ENCODE peak calls at places on chromosomes 2 and 18, in seven cellular contexts. Y, W, L, Q, R, F and D are unnamed samples.

GRCh38 chr2:176188218-176188968 is at the start of gene HOXD1:
- DNase-seq in Y (no peak), W (peak; percentile 55), L (no peak), Q (peak; percentile 63), R (peak; percentile 37), F (peak; percentile 76), D (no peak)

GRCh38 chr2:102636283-102636907 is 17.0 kb downstream of the SLC9A2 start:
- DNase-seq in Y (no peak), W (no peak), L (no peak), Q (no peak), R (no peak), F (no peak), D (no peak)

GRCh38 chr18:8188196-8188595 is 421.0 kb upstream of the RAB12 start:
- DNase-seq in Y (no peak), W (no peak), L (no peak), Q (no peak), R (no peak), F (no peak), D (no peak)

GRCh38 chr18:41906528-41907256 is 48.3 kb upstream of the PIK3C3 start:
- DNase-seq in Y (no peak), W (no peak), L (peak; percentile 15), Q (no peak), R (no peak), F (peak; percentile 67), D (peak; percentile 85)

GRCh38 chr2:71460595-71461303 is 7.4 kb downstream of the DYSF start:
- DNase-seq in Y (no peak), W (no peak), L (peak; percentile 32), Q (peak; percentile 33), R (peak; percentile 45), F (peak; percentile 54), D (no peak)

GRCh38 chr2:84830758-84831500 is 50.0 kb downstream of the TRABD2A start:
- DNase-seq in Y (no peak), W (no peak), L (no peak), Q (no peak), R (no peak), F (peak; percentile 12), D (no peak)

GRCh38 chr18:4403836-4404235 is 51.3 kb downstream of the DLGAP1 start:
- DNase-seq in Y (no peak), W (no peak), L (no peak), Q (no peak), R (no peak), F (no peak), D (no peak)

GRCh38 chr2:226742346-226742745 is 57.3 kb downstream of the IRS1 start:
- DNase-seq in Y (peak; percentile 88), W (no peak), L (no peak), Q (peak; percentile 22), R (peak; percentile 40), F (no peak), D (no peak)

GRCh38 chr2:189076572-189076971 is 102.4 kb downstream of the COL3A1 start:
- DNase-seq in Y (peak; percentile 71), W (no peak), L (no peak), Q (no peak), R (peak; percentile 39), F (no peak), D (no peak)

GRCh38 chr18:4204151-4204720 is 250.9 kb downstream of the DLGAP1 start:
- DNase-seq in Y (no peak), W (no peak), L (no peak), Q (no peak), R (no peak), F (no peak), D (no peak)

GRCh38 chr2:192060161-192060560 is 134.6 kb downstream of the TMEFF2 start:
- DNase-seq in Y (no peak), W (no peak), L (no peak), Q (no peak), R (no peak), F (no peak), D (peak; percentile 28)

GRCh38 chr2:122300758-122301157 is 545.3 kb downstream of the TSN start:
- DNase-seq in Y (no peak), W (no peak), L (no peak), Q (no peak), R (no peak), F (peak; percentile 48), D (peak; percentile 45)

GRCh38 chr2:45253151-45253550 is 243.9 kb upstream of the SIX2 start:
- DNase-seq in Y (no peak), W (no peak), L (no peak), Q (no peak), R (no peak), F (no peak), D (no peak)

GRCh38 chr2:29295843-29296242 is 180.6 kb downstream of the CLIP4 start:
- DNase-seq in Y (peak; percentile 32), W (no peak), L (peak; percentile 18), Q (peak; percentile 54), R (no peak), F (peak; percentile 26), D (peak; percentile 40)

GRCh38 chr2:216315817-216316603 is 56.3 kb downstream of the MARCHF4 start:
- DNase-seq in Y (no peak), W (no peak), L (peak; percentile 71), Q (no peak), R (no peak), F (peak; percentile 24), D (no peak)

GRCh38 chr2:74281576-74281975 is 61.6 kb downstream of the SLC4A5 start:
- DNase-seq in Y (no peak), W (no peak), L (no peak), Q (no peak), R (no peak), F (no peak), D (no peak)

GRCh38 chr2:111905990-111906735 is 7.8 kb downstream of the MERTK start:
- DNase-seq in Y (no peak), W (no peak), L (no peak), Q (peak; percentile 49), R (no peak), F (no peak), D (peak; percentile 55)

GRCh38 chr2:178397002-178397605 is 53.9 kb downstream of the PRKRA start:
- DNase-seq in Y (no peak), W (no peak), L (peak; percentile 33), Q (no peak), R (no peak), F (peak; percentile 73), D (peak; percentile 71)

GRCh38 chr2:17245921-17246320 is 272.3 kb downstream of the RAD51AP2 start:
- DNase-seq in Y (no peak), W (no peak), L (no peak), Q (no peak), R (no peak), F (no peak), D (no peak)

GRCh38 chr2:239012936-239013669 is 165.2 kb downstream of the TWIST2 start:
- DNase-seq in Y (peak; percentile 56), W (no peak), L (no peak), Q (no peak), R (no peak), F (no peak), D (no peak)

GRCh38 chr2:42554392-42554791 is 14.0 kb upstream of the MTA3 start:
- DNase-seq in Y (no peak), W (no peak), L (no peak), Q (no peak), R (no peak), F (peak; percentile 63), D (no peak)

GRCh38 chr2:150520887-150521664 is 33.6 kb upstream of the RND3 start:
- DNase-seq in Y (no peak), W (no peak), L (no peak), Q (no peak), R (no peak), F (no peak), D (peak; percentile 44)

GRCh38 chr2:190235101-190235500 is 84.5 kb downstream of the HIBCH start:
- DNase-seq in Y (no peak), W (no peak), L (no peak), Q (no peak), R (no peak), F (no peak), D (no peak)

GRCh38 chr18:76980663-76981387 is 151.8 kb downstream of the MBP start:
- DNase-seq in Y (no peak), W (no peak), L (no peak), Q (no peak), R (no peak), F (no peak), D (peak; percentile 26)

DNA sequence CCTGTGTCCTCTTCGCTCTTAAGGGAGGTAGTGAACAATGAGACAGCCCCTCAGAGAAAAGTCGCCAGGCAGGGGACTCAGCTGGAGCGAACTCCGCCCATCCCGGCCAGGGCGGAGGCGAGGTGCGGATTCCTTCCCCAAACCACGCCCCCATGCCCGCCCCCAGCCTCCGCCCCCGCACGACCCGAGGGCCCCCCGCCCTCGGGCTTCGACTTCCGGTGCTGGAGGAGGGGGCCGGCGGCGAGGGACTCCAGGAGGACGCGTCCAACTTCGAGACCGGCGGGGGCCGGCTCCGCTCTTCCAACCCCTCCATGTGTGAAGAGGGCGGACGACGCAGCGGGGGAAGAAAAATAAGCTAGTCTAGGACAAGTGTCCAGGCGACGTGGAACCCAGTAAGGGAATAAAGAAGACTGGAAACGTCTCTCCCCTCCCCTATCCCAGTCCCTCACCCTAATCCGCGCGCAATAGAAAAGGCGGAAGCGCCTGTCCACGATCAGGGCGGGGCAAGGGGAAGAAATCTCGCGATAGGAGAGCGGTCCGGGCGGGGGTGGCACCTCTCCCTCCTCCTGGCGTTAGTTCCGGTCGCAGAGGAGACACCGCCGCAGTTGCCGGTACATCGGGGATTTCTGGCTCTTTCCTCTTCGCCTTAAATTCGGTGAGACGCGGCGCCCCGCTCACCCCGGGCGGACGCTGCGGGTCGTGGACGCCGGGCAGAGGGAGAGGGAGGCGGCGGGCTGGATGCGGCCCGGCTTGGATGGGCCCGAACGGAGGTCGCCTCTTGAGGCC is at the start of gene BZW1:
- DNase-seq in Y (peak; percentile 98), W (peak; percentile 98), L (peak; percentile 92), Q (peak; percentile 95), R (peak; percentile 95), F (peak; percentile 98), D (peak; percentile 98)
- H3K4me3 ChIP-seq in Y (peak within 1 kb of the TSS; percentile 84), W (peak within 1 kb of the TSS; percentile 78), L (peak within 1 kb of the TSS; percentile 85), Q (peak within 1 kb of the TSS; percentile 79), R (peak within 1 kb of the TSS; percentile 91), F (peak within 1 kb of the TSS; percentile 92), D (peak within 1 kb of the TSS; percentile 82)

DNA sequence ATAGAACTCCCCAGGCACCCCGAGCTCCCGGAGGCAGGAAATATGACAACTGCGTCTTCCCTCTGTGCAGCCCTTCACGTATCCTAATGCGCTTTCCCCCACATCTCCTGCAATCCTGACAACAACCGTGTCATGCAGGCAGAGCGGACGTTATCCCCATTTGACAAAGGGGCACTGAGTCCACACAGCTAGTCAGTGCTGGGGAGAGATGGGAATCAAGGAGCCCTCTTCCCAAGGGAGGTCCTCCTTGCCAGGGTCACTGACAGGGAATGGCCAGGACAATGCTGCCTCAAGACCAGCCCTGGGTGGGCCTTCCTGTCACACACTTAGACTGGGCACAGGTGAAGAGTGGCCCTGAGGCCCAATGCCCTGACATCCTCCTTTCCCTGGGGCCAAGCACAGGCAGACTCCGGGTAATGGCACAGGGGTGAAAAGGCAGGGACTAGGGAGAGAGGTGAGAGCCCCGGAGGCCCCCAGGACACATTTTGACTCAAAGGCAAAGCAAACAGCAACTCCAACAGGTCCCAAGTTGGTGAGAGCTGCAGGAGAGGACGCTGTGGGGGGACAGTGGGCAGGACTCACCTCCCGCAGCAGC is 2.2 kb downstream of the ADCY3 start:
- DNase-seq in Y (peak; percentile 57), W (no peak), L (no peak), Q (no peak), R (no peak), F (no peak), D (no peak)
- H3K4me3 ChIP-seq in Y (peak overlapping the region; percentile 72), W (peak overlapping the region; percentile 68), L (no peak overlapping the region), Q (peak overlapping the region; percentile 68), R (peak overlapping the region; percentile 73), F (no peak overlapping the region), D (no peak overlapping the region)

GRCh38 chr2:109615637-109616144 is 1.5 kb downstream of the SOWAHC start:
- DNase-seq in Y (no peak), W (no peak), L (no peak), Q (no peak), R (no peak), F (peak; percentile 61), D (no peak)
- H3K4me3 ChIP-seq in Y (peak overlapping the region; percentile 82), W (peak overlapping the region; percentile 85), L (no peak overlapping the region), Q (no peak overlapping the region), R (peak overlapping the region; percentile 77), F (peak overlapping the region; percentile 97), D (peak overlapping the region; percentile 50)

GRCh38 chr2:236569593-236569973 is at the start of gene ACKR3:
- DNase-seq in Y (peak; percentile 94), W (peak; percentile 57), L (peak; percentile 21), Q (peak; percentile 78), R (peak; percentile 72), F (peak; percentile 81), D (peak; percentile 93)
- H3K4me3 ChIP-seq in Y (peak within 1 kb of the TSS; percentile 74), W (peak within 1 kb of the TSS; percentile 42), L (no peak within 1 kb of the TSS), Q (peak within 1 kb of the TSS; percentile 47), R (peak within 1 kb of the TSS; percentile 65), F (peak within 1 kb of the TSS; percentile 69), D (peak within 1 kb of the TSS; percentile 56)